ENCODE peak calls at places on chromosomes 13 and 19, in eight cellular contexts. D, P, U, M, I, K, X and J are unnamed samples.

GRCh38 chr19:39362682-39363657 is 20.7 kb downstream of the SAMD4B start:
- DNase-seq in D (no peak), P (no peak), U (no peak), M (peak), I (no peak), K (peak), X (no peak), J (peak)

GRCh38 chr19:46859637-46860124 is 1.1 kb upstream of the ARHGAP35 start:
- DNase-seq in D (peak), P (no peak), U (no peak), M (peak), I (peak), K (no peak), X (peak), J (no peak)

GRCh38 chr13:93744886-93745285 is 518.3 kb downstream of the GPC6 start:
- DNase-seq in D (no peak), P (no peak), U (no peak), M (no peak), I (no peak), K (no peak), X (no peak), J (no peak)

GRCh38 chr19:2812414-2813234 is 7.0 kb upstream of the ZNF554 start:
- DNase-seq in D (no peak), P (no peak), U (no peak), M (no peak), I (no peak), K (no peak), X (no peak), J (no peak)

GRCh38 chr13:79282976-79283375 is 123.1 kb downstream of the RBM26 start:
- DNase-seq in D (no peak), P (no peak), U (no peak), M (peak), I (no peak), K (no peak), X (no peak), J (no peak)

GRCh38 chr13:35848868-35849644 is 282.1 kb downstream of the DCLK1 start:
- DNase-seq in D (no peak), P (no peak), U (no peak), M (no peak), I (no peak), K (no peak), X (no peak), J (no peak)

GRCh38 chr19:47012620-47013019 is 7.0 kb upstream of the NPAS1 start:
- DNase-seq in D (no peak), P (no peak), U (no peak), M (peak), I (no peak), K (no peak), X (no peak), J (no peak)

GRCh38 chr19:1394252-1395193 is 6.8 kb downstream of the GAMT start:
- DNase-seq in D (no peak), P (no peak), U (no peak), M (no peak), I (no peak), K (no peak), X (no peak), J (no peak)

GRCh38 chr13:27293873-27294515 is 23.4 kb downstream of the RASL11A start:
- DNase-seq in D (no peak), P (no peak), U (no peak), M (no peak), I (no peak), K (no peak), X (no peak), J (no peak)

GRCh38 chr19:35271546-35271945 is 2.8 kb downstream of the USF2 start:
- DNase-seq in D (no peak), P (no peak), U (no peak), M (no peak), I (no peak), K (no peak), X (no peak), J (no peak)

GRCh38 chr13:32650705-32651311 is 64.6 kb downstream of the PDS5B start:
- DNase-seq in D (peak), P (no peak), U (peak), M (peak), I (peak), K (peak), X (no peak), J (peak)

GRCh38 chr13:50171585-50172282 is 156.5 kb downstream of the KCNRG start:
- DNase-seq in D (no peak), P (no peak), U (no peak), M (no peak), I (no peak), K (no peak), X (no peak), J (no peak)

GRCh38 chr19:19461671-19462622 is 53.4 kb downstream of the TSSK6 start:
- DNase-seq in D (peak), P (no peak), U (peak), M (peak), I (peak), K (peak), X (no peak), J (peak)

GRCh38 chr19:56507446-56508281 is at the start of gene ZNF471:
- DNase-seq in D (peak), P (peak), U (peak), M (peak), I (peak), K (peak), X (peak), J (peak)

GRCh38 chr13:67076378-67076777 is 153.8 kb downstream of the PCDH9 start:
- DNase-seq in D (no peak), P (no peak), U (no peak), M (peak), I (no peak), K (no peak), X (no peak), J (no peak)

GRCh38 chr19:4088065-4088679 is 21.5 kb upstream of the ZBTB7A start:
- DNase-seq in D (no peak), P (no peak), U (no peak), M (no peak), I (no peak), K (no peak), X (no peak), J (no peak)

GRCh38 chr13:93776936-93777335 is 550.3 kb downstream of the GPC6 start:
- DNase-seq in D (no peak), P (no peak), U (no peak), M (peak), I (no peak), K (peak), X (no peak), J (peak)

GRCh38 chr13:78636493-78636892 is 22.5 kb downstream of the OBI1 start:
- DNase-seq in D (no peak), P (no peak), U (no peak), M (no peak), I (no peak), K (no peak), X (no peak), J (no peak)

GRCh38 chr13:21909331-21909730 is 238.5 kb downstream of the FGF9 start:
- DNase-seq in D (no peak), P (no peak), U (no peak), M (no peak), I (no peak), K (no peak), X (no peak), J (no peak)

GRCh38 chr13:21911916-21912315 is 241.0 kb downstream of the FGF9 start:
- DNase-seq in D (no peak), P (no peak), U (no peak), M (no peak), I (no peak), K (no peak), X (no peak), J (no peak)

GRCh38 chr13:21917046-21918010 is 246.5 kb downstream of the FGF9 start:
- DNase-seq in D (peak), P (no peak), U (no peak), M (no peak), I (no peak), K (no peak), X (no peak), J (no peak)

GRCh38 chr13:21913010-21913409 is 242.1 kb downstream of the FGF9 start:
- DNase-seq in D (no peak), P (no peak), U (peak), M (no peak), I (no peak), K (no peak), X (no peak), J (no peak)
- TF ChIP-seq CTCF in D (no peak), P (no peak), U (peak), M (no peak), I (no peak), K (no peak), X (no peak), J (no peak)

GRCh38 chr13:21673592-21674270 is 2.9 kb downstream of the FGF9 start:
- DNase-seq in D (peak), P (no peak), U (peak), M (peak), I (peak), K (no peak), X (no peak), J (peak)

GRCh38 chr13:21670883-21671792 is at the start of gene FGF9:
- DNase-seq in D (peak), P (no peak), U (peak), M (peak), I (peak), K (peak), X (no peak), J (peak)

GRCh38 chr13:21670006-21670882 is 629 bp upstream of the FGF9 start:
- DNase-seq in D (peak), P (no peak), U (peak), M (peak), I (peak), K (peak), X (no peak), J (peak)

GRCh38 chr13:21672811-21673591 is 2.1 kb downstream of the FGF9 start:
- DNase-seq in D (peak), P (no peak), U (no peak), M (peak), I (peak), K (no peak), X (no peak), J (no peak)

GRCh38 chr13:21671793-21672680 is 1.2 kb downstream of the FGF9 start:
- DNase-seq in D (no peak), P (no peak), U (peak), M (no peak), I (no peak), K (no peak), X (no peak), J (no peak)
- H3K4me3 ChIP-seq in D (no peak), P (peak), U (peak), M (no peak), I (no peak), K (no peak), X (peak), J (no peak)

GRCh38 chr19:33304760-33305647 is 2.7 kb upstream of the CEBPA start:
- DNase-seq in D (no peak), P (no peak), U (no peak), M (no peak), I (peak), K (no peak), X (peak), J (no peak)

GRCh38 chr19:33302175-33302973 is at the start of gene CEBPA:
- DNase-seq in D (peak), P (no peak), U (peak), M (peak), I (peak), K (peak), X (peak), J (peak)

GRCh38 chr19:33303791-33304759 is 1.7 kb upstream of the CEBPA start:
- DNase-seq in D (no peak), P (no peak), U (no peak), M (peak), I (no peak), K (no peak), X (peak), J (peak)

GRCh38 chr19:33301900-33302174 is 497 bp downstream of the CEBPA start:
- DNase-seq in D (no peak), P (no peak), U (no peak), M (no peak), I (no peak), K (no peak), X (no peak), J (no peak)

GRCh38 chr19:33302974-33303790 is 848 bp upstream of the CEBPA start:
- DNase-seq in D (peak), P (no peak), U (peak), M (peak), I (peak), K (peak), X (peak), J (peak)
- TF ChIP-seq CTCF in D (no peak), P (no peak), U (no peak), M (no peak), I (no peak), K (no peak), X (no peak), J (no peak)

GRCh38 chr19:49468199-49468598 is 5.8 kb upstream of the FLT3LG start:
- DNase-seq in D (no peak), P (no peak), U (no peak), M (no peak), I (no peak), K (no peak), X (no peak), J (no peak)
- H3K4me3 ChIP-seq in D (no peak), P (no peak), U (no peak), M (no peak), I (no peak), K (no peak), X (peak), J (no peak)

GRCh38 chr13:52597676-52598075 is 44.6 kb upstream of the HNRNPA1L2 start:
- DNase-seq in D (no peak), P (no peak), U (no peak), M (no peak), I (no peak), K (no peak), X (no peak), J (no peak)

GRCh38 chr13:52600666-52601065 is 41.6 kb upstream of the HNRNPA1L2 start:
- DNase-seq in D (no peak), P (no peak), U (no peak), M (no peak), I (no peak), K (peak), X (no peak), J (peak)

GRCh38 chr13:52599037-52599852 is 43.0 kb upstream of the HNRNPA1L2 start:
- DNase-seq in D (no peak), P (no peak), U (no peak), M (peak), I (no peak), K (peak), X (no peak), J (peak)

DNA sequence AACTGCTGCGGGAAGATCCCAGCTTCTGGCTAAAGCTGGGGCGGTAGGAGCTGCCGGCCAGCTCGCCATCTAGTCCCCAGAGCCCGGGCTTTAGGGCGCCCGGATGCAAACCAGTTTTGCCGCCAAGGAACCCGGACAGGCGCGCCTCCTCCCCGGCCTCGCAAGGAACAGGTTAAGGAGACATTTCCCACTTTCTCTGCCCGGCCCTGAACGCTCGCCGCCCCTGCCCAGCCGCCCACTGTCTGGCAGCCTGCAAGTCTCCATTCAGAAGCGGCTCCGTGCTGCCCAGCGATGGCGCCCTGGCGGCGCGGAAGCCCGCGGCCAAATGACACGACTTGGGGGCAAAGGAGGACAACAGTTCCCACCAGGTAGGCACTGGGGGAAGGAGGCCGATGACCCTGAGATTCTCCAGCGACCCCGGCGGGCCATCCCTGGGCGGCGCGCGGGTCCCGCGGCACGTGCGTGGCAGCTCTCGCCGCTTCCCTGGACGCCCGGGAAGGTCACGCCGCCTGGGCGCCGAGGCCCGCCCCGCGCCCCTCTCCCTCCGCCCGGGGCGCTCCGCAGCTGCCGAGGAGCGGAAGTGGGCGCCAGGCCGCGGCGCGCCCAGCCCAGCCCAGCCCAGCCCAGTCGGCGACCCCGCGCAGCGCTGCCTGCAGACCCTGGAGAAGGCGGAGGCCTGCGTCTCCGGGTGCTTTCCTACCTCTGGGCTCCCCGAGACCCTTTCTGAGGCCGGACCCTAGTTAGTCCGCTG is 42.2 kb upstream of the HNRNPA1L2 start:
- DNase-seq in D (peak), P (no peak), U (peak), M (peak), I (no peak), K (peak), X (no peak), J (no peak)
- TF ChIP-seq CTCF in D (no peak), P (no peak), U (peak), M (no peak), I (no peak), K (no peak), X (no peak), J (no peak)

GRCh38 chr19:5789886-5790572 is 934 bp downstream of the DUS3L start:
- DNase-seq in D (no peak), P (no peak), U (no peak), M (no peak), I (no peak), K (no peak), X (no peak), J (no peak)
- H3K4me3 ChIP-seq in D (no peak), P (peak), U (peak), M (peak), I (peak), K (peak), X (peak), J (peak)

DNA sequence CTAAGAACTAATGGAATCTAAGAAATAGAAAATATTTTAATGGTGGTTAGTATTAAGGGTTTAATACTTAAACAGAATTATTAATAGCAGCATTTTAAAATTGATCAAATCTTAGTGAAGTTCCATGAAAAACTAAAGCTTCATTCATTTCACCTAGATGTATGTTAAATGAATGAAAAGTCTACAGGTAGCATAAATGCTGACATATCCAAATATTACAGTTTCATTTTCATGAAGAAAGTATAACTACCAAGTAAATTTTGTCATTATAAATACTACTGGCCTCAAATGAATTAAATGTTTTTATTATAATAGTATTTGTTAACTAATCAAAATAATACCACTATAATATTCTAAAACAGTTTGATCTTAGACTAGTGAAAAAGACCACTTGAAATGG is 403.3 kb downstream of the LIG4 start:
- DNase-seq in D (no peak), P (no peak), U (no peak), M (no peak), I (no peak), K (no peak), X (no peak), J (no peak)
- TF ChIP-seq CTCF in D (no peak), P (no peak), U (no peak), M (no peak), I (no peak), K (no peak), X (no peak), J (no peak)

GRCh38 chr13:97582170-97582569 is 148.2 kb downstream of the RAP2A start:
- DNase-seq in D (no peak), P (no peak), U (no peak), M (no peak), I (no peak), K (no peak), X (no peak), J (no peak)
- H3K4me3 ChIP-seq in D (no peak), P (no peak), U (no peak), M (no peak), I (no peak), K (no peak), X (no peak), J (no peak)

DNA sequence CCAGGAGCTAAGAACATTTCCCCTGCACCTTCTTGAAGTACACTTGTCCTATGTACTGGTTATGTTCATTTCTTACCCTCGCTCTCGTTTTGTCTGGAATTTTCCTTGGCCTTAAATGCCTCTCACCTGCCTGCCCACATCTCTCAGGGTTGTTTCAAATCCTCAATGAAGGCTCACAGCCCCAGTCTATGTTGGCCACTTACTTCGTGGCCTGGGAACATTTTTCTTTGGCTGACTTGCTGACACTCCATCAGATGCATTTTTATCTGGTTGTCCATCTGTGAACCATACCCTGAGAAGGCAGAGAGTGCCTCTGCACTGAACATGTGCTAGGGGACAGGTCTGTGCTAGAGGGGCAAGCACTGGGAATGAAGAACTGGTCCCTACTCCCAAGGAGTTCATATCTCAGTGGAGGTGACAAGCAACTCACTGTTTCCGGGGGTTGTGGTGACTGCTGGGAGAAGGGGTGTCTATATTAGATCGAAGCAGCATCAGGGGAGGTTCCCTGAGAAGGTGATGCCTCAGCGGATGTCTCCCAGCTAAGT is 53.6 kb downstream of the USPL1 start:
- DNase-seq in D (no peak), P (no peak), U (no peak), M (no peak), I (no peak), K (no peak), X (no peak), J (no peak)
- TF ChIP-seq CTCF in D (no peak), P (no peak), U (no peak), M (no peak), I (no peak), K (no peak), X (no peak), J (no peak)